ENCODE peak calls at places on chromosomes 11 and 22, in six cellular contexts. Z, M, B, P, L and Y are unnamed samples.

GRCh38 chr11:122808494-122808893 is 29.8 kb upstream of the CRTAM start:
- DNase-seq in Z (no peak), B (no peak), L (peak; percentile 85), P (no peak), M (no peak), Y (peak; percentile 79)

GRCh38 chr11:33829430-33830141 is 55.3 kb upstream of the FBXO3 start:
- DNase-seq in Z (peak; percentile 67), B (peak; percentile 71), L (peak; percentile 72), P (peak; percentile 50), M (peak; percentile 40), Y (peak; percentile 87)

GRCh38 chr11:107689317-107690202 is 22.3 kb downstream of the SLN start:
- DNase-seq in Z (peak; percentile 81), M (peak; percentile 54), B (peak; percentile 62), P (peak; percentile 52), L (peak; percentile 74), Y (peak; percentile 79)

GRCh38 chr11:33334627-33335026 is 77.4 kb downstream of the HIPK3 start:
- DNase-seq in P (no peak), Z (no peak), B (no peak), L (no peak), M (no peak), Y (no peak)

GRCh38 chr22:43238526-43239006 is 51.6 kb upstream of the TTLL12 start:
- DNase-seq in B (no peak), L (no peak), Z (no peak), P (no peak), M (no peak), Y (no peak)

GRCh38 chr22:44439356-44440223 is 58.4 kb downstream of the RTL6 start:
- DNase-seq in Z (no peak), L (no peak), P (no peak), B (no peak), M (no peak), Y (no peak)

GRCh38 chr11:116879789-116880402 is 42.5 kb upstream of the APOA1 start:
- DNase-seq in L (peak; percentile 80), Z (peak; percentile 72), M (peak; percentile 51), P (peak; percentile 21), B (peak; percentile 23), Y (peak; percentile 92)

GRCh38 chr22:49350441-49351121 is 477.1 kb downstream of the BRD1 start:
- DNase-seq in L (no peak), Z (no peak), B (no peak), M (no peak), P (no peak), Y (peak; percentile 9)

GRCh38 chr11:73322111-73322985 is 14.3 kb downstream of the ARHGEF17 start:
- DNase-seq in L (peak; percentile 56), P (no peak), B (no peak), Z (no peak), M (no peak), Y (peak; percentile 83)

GRCh38 chr22:39458443-39459083 is 1.8 kb downstream of the MGAT3 start:
- DNase-seq in M (no peak), L (no peak), P (no peak), B (no peak), Z (no peak), Y (no peak)

GRCh38 chr11:128965485-128965884 is 22.8 kb upstream of the TP53AIP1 start:
- DNase-seq in L (peak; percentile 20), B (no peak), M (no peak), Z (no peak), P (no peak), Y (peak; percentile 47)

GRCh38 chr11:65785329-65786007 is 1.4 kb upstream of the OVOL1 start:
- DNase-seq in L (no peak), M (no peak), B (no peak), Z (no peak), P (no peak), Y (no peak)

GRCh38 chr11:15780354-15780753 is 576.0 kb downstream of the SOX6 start:
- DNase-seq in Z (no peak), M (no peak), L (no peak), P (no peak), B (no peak), Y (no peak)

GRCh38 chr11:70844387-70844786 is 408.0 kb downstream of the SHANK2 start:
- DNase-seq in Z (no peak), P (no peak), L (no peak), M (no peak), B (no peak), Y (no peak)

GRCh38 chr11:16226245-16226644 is 130.1 kb downstream of the SOX6 start:
- DNase-seq in P (no peak), Z (peak; percentile 44), M (no peak), L (peak; percentile 34), B (peak; percentile 76), Y (peak; percentile 18)

GRCh38 chr11:22491826-22492225 is 133.8 kb downstream of the FANCF start:
- DNase-seq in M (no peak), L (peak; percentile 3), B (peak; percentile 18), Z (no peak), P (no peak), Y (peak; percentile 20)

GRCh38 chr22:26496456-26496855 is 12.8 kb downstream of the SRRD start:
- DNase-seq in B (no peak), L (no peak), P (no peak), M (no peak), Z (no peak), Y (no peak)

GRCh38 chr11:117915219-117915618 is 14.0 kb downstream of the TMPRSS13 start:
- DNase-seq in Z (no peak), M (no peak), P (no peak), L (no peak), B (no peak), Y (no peak)

GRCh38 chr11:90392692-90393091 is 169.8 kb upstream of the CHORDC1 start:
- DNase-seq in Z (no peak), M (no peak), P (no peak), B (no peak), L (no peak), Y (no peak)
- TF ChIP-seq CTCF in Z (no peak), M (no peak), P (no peak), B (no peak), L (no peak), Y (no peak)

GRCh38 chr22:20138868-20139267 is 7.3 kb downstream of the ZDHHC8 start:
- DNase-seq in M (no peak), P (no peak), L (no peak), Z (no peak), B (no peak), Y (no peak)

GRCh38 chr22:20136603-20136873 is 4.9 kb downstream of the ZDHHC8 start:
- DNase-seq in Z (no peak), M (no peak), L (no peak), B (no peak), P (no peak), Y (no peak)

GRCh38 chr22:20138417-20138738 is 6.8 kb downstream of the ZDHHC8 start:
- DNase-seq in Z (no peak), L (no peak), M (no peak), B (no peak), P (no peak), Y (no peak)

GRCh38 chr22:20137113-20137512 is 5.5 kb downstream of the ZDHHC8 start:
- DNase-seq in P (no peak), B (no peak), M (no peak), L (no peak), Z (no peak), Y (no peak)

GRCh38 chr22:20137671-20138416 is 6.2 kb downstream of the ZDHHC8 start:
- DNase-seq in P (no peak), M (no peak), Z (peak; percentile 42), L (no peak), B (no peak), Y (no peak)
- TF ChIP-seq CTCF in P (no peak), M (no peak), Z (no peak), L (no peak), B (no peak), Y (no peak)

GRCh38 chr11:2888266-2888968 is 2.8 kb upstream of the CDKN1C start:
- DNase-seq in P (peak; percentile 92), B (peak; percentile 94), L (peak; percentile 82), Z (peak; percentile 95), M (peak; percentile 67), Y (peak; percentile 92)

GRCh38 chr11:2889399-2890273 is 4.1 kb upstream of the CDKN1C start:
- DNase-seq in M (no peak), P (no peak), B (no peak), Z (no peak), L (no peak), Y (no peak)

GRCh38 chr11:2886191-2886894 is 768 bp upstream of the CDKN1C start:
- DNase-seq in P (no peak), M (no peak), L (peak; percentile 34), B (no peak), Z (peak; percentile 85), Y (no peak)

GRCh38 chr11:2886936-2887335 is 1.4 kb upstream of the CDKN1C start:
- DNase-seq in P (no peak), M (no peak), L (no peak), B (no peak), Z (no peak), Y (no peak)

GRCh38 chr11:2887526-2888195 is 2.1 kb upstream of the CDKN1C start:
- DNase-seq in P (no peak), M (no peak), L (no peak), B (no peak), Z (no peak), Y (no peak)
- TF ChIP-seq CTCF in P (no peak), M (no peak), L (no peak), B (no peak), Z (no peak), Y (no peak)

GRCh38 chr11:64728757-64729365 is 5.9 kb upstream of the NRXN2 start:
- DNase-seq in L (no peak), P (no peak), M (no peak), B (no peak), Z (no peak), Y (no peak)
- TF ChIP-seq CTCF in L (no peak), P (no peak), M (no peak), B (no peak), Z (no peak), Y (no peak)

DNA sequence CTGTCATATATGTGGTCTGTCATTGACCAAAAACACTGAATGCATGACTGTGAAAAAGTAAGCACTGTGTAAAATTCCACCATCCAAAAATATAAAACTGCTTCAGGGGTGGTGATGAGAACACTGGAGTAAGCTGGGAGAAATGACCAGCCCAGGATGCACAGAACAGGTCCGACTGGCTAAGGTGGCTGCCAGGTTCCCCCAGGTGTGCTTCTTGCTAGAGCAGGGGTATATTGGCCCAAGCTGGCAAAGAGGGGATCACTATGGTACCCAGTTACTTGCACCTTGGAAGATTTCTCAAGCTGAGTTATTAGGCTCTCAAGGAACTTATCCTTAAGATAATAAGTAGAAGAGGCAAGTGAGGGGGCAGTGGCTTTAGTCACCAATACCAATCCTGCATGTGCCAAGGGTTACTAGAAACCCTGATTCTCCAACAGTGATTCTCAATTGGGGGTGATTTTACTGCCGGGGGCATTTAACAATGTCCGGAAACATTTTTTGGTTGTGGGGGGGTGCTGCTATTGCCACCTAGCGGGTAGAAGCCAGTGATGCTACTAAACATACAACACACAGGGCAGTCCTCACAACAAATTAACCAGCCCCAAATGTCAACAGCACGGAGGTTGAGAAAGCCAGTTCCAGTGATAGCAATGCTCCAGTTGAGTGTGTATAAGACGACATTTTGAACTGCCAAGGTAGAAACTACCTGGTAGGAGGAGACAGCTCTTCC is 15.7 kb downstream of the SNU13 start:
- DNase-seq in P (no peak), Z (no peak), B (no peak), L (peak; percentile 14), M (no peak), Y (peak; percentile 20)
- TF ChIP-seq CTCF in P (no peak), Z (peak; percentile 43), B (no peak), L (peak; percentile 51), M (peak; percentile 46), Y (peak; percentile 56)